ENCODE peak calls at places on chromosomes 1 and 21, in nine cellular contexts. One of them, this sample, is unnamed.

GRCh38 chr1:169692766-169693460 is 18.5 kb downstream of the SELL start:
- DNase-seq in CD8-positive, alpha-beta T cell: no peak
- DNase-seq in lung: no peak
- DNase-seq in WTC11: no peak
- DNase-seq in ovary: no peak
- DNase-seq in HCT116: no peak
- DNase-seq in suprapubic skin: no peak
- DNase-seq in astrocyte of the cerebellum: no peak
- DNase-seq in uterus: no peak
- DNase-seq in this sample: no peak

GRCh38 chr1:44619261-44619900 is 54.9 kb downstream of the TMEM53 start:
- DNase-seq in lung: no peak
- DNase-seq in HCT116: no peak
- DNase-seq in suprapubic skin: no peak
- DNase-seq in astrocyte of the cerebellum: no peak
- DNase-seq in uterus: peak
- DNase-seq in ovary: no peak
- DNase-seq in WTC11: no peak
- DNase-seq in CD8-positive, alpha-beta T cell: no peak
- DNase-seq in this sample: no peak

GRCh38 chr1:95117207-95118018 is at the start of gene TLCD4:
- DNase-seq in astrocyte of the cerebellum: no peak
- DNase-seq in suprapubic skin: peak
- DNase-seq in HCT116: peak
- DNase-seq in uterus: peak
- DNase-seq in CD8-positive, alpha-beta T cell: no peak
- DNase-seq in WTC11: peak
- DNase-seq in lung: peak
- DNase-seq in ovary: peak
- DNase-seq in this sample: peak

GRCh38 chr1:51283977-51284376 is 46.4 kb downstream of the TTC39A start:
- DNase-seq in ovary: no peak
- DNase-seq in lung: no peak
- DNase-seq in uterus: no peak
- DNase-seq in suprapubic skin: no peak
- DNase-seq in CD8-positive, alpha-beta T cell: no peak
- DNase-seq in WTC11: no peak
- DNase-seq in astrocyte of the cerebellum: no peak
- DNase-seq in HCT116: no peak
- DNase-seq in this sample: no peak

GRCh38 chr1:1157426-1157913 is 16.2 kb upstream of the TTLL10 start:
- DNase-seq in WTC11: peak
- DNase-seq in HCT116: peak
- DNase-seq in suprapubic skin: peak
- DNase-seq in astrocyte of the cerebellum: peak
- DNase-seq in lung: peak
- DNase-seq in uterus: peak
- DNase-seq in CD8-positive, alpha-beta T cell: no peak
- DNase-seq in ovary: peak
- DNase-seq in this sample: peak

GRCh38 chr1:183952101-183952500 is 85.4 kb downstream of the COLGALT2 start:
- DNase-seq in uterus: no peak
- DNase-seq in astrocyte of the cerebellum: no peak
- DNase-seq in HCT116: no peak
- DNase-seq in WTC11: no peak
- DNase-seq in suprapubic skin: no peak
- DNase-seq in lung: no peak
- DNase-seq in ovary: no peak
- DNase-seq in CD8-positive, alpha-beta T cell: no peak
- DNase-seq in this sample: no peak

GRCh38 chr1:183416850-183417690 is 1.1 kb downstream of the NMNAT2 start:
- DNase-seq in WTC11: peak
- DNase-seq in suprapubic skin: no peak
- DNase-seq in HCT116: no peak
- DNase-seq in astrocyte of the cerebellum: peak
- DNase-seq in uterus: peak
- DNase-seq in CD8-positive, alpha-beta T cell: no peak
- DNase-seq in lung: peak
- DNase-seq in ovary: peak
- DNase-seq in this sample: peak

GRCh38 chr1:180937624-180938225 is 25.0 kb downstream of the KIAA1614 start:
- DNase-seq in WTC11: no peak
- DNase-seq in lung: no peak
- DNase-seq in CD8-positive, alpha-beta T cell: no peak
- DNase-seq in suprapubic skin: no peak
- DNase-seq in uterus: no peak
- DNase-seq in ovary: no peak
- DNase-seq in HCT116: no peak
- DNase-seq in astrocyte of the cerebellum: no peak
- DNase-seq in this sample: no peak

GRCh38 chr1:79497193-79497773 is 490.8 kb upstream of the ADGRL4 start:
- DNase-seq in ovary: no peak
- DNase-seq in astrocyte of the cerebellum: peak
- DNase-seq in suprapubic skin: no peak
- DNase-seq in uterus: no peak
- DNase-seq in WTC11: peak
- DNase-seq in HCT116: peak
- DNase-seq in CD8-positive, alpha-beta T cell: no peak
- DNase-seq in lung: no peak
- DNase-seq in this sample: peak

GRCh38 chr1:48069662-48070432 is 72.7 kb upstream of the TRABD2B start:
- DNase-seq in suprapubic skin: no peak
- DNase-seq in WTC11: no peak
- DNase-seq in uterus: no peak
- DNase-seq in ovary: no peak
- DNase-seq in astrocyte of the cerebellum: no peak
- DNase-seq in HCT116: no peak
- DNase-seq in lung: no peak
- DNase-seq in CD8-positive, alpha-beta T cell: no peak
- DNase-seq in this sample: no peak

GRCh38 chr1:68197891-68198290 is 34.4 kb downstream of the WLS start:
- DNase-seq in astrocyte of the cerebellum: no peak
- DNase-seq in WTC11: no peak
- DNase-seq in CD8-positive, alpha-beta T cell: no peak
- DNase-seq in lung: no peak
- DNase-seq in suprapubic skin: no peak
- DNase-seq in HCT116: peak
- DNase-seq in uterus: no peak
- DNase-seq in ovary: no peak
- DNase-seq in this sample: no peak

GRCh38 chr21:34517491-34518245 is 5.7 kb upstream of the KCNE1 start:
- DNase-seq in uterus: no peak
- DNase-seq in suprapubic skin: no peak
- DNase-seq in CD8-positive, alpha-beta T cell: no peak
- DNase-seq in astrocyte of the cerebellum: no peak
- DNase-seq in HCT116: no peak
- DNase-seq in lung: no peak
- DNase-seq in WTC11: no peak
- DNase-seq in ovary: no peak
- DNase-seq in this sample: no peak
- TF ChIP-seq CTCF in uterus: no peak
- TF ChIP-seq CTCF in suprapubic skin: no peak
- TF ChIP-seq CTCF in CD8-positive, alpha-beta T cell: no peak
- TF ChIP-seq CTCF in astrocyte of the cerebellum: peak
- TF ChIP-seq CTCF in HCT116: peak
- TF ChIP-seq CTCF in lung: no peak
- TF ChIP-seq CTCF in WTC11: no peak
- TF ChIP-seq CTCF in ovary: no peak
- TF ChIP-seq CTCF in this sample: peak

GRCh38 chr1:194535369-194535768 is 1349.0 kb upstream of the B3GALT2 start:
- DNase-seq in suprapubic skin: no peak
- DNase-seq in HCT116: no peak
- DNase-seq in CD8-positive, alpha-beta T cell: no peak
- DNase-seq in ovary: no peak
- DNase-seq in lung: no peak
- DNase-seq in uterus: no peak
- DNase-seq in astrocyte of the cerebellum: no peak
- DNase-seq in WTC11: peak
- DNase-seq in this sample: no peak

GRCh38 chr1:194538453-194538852 is 1352.0 kb upstream of the B3GALT2 start:
- DNase-seq in HCT116: no peak
- DNase-seq in uterus: no peak
- DNase-seq in lung: no peak
- DNase-seq in suprapubic skin: no peak
- DNase-seq in astrocyte of the cerebellum: no peak
- DNase-seq in CD8-positive, alpha-beta T cell: no peak
- DNase-seq in ovary: no peak
- DNase-seq in WTC11: no peak
- DNase-seq in this sample: no peak

GRCh38 chr1:194534784-194535183 is 1348.4 kb upstream of the B3GALT2 start:
- DNase-seq in HCT116: no peak
- DNase-seq in uterus: no peak
- DNase-seq in CD8-positive, alpha-beta T cell: no peak
- DNase-seq in lung: no peak
- DNase-seq in astrocyte of the cerebellum: no peak
- DNase-seq in ovary: no peak
- DNase-seq in WTC11: no peak
- DNase-seq in suprapubic skin: no peak
- DNase-seq in this sample: no peak

GRCh38 chr1:194537521-194537920 is 1351.1 kb upstream of the B3GALT2 start:
- DNase-seq in WTC11: no peak
- DNase-seq in ovary: no peak
- DNase-seq in suprapubic skin: no peak
- DNase-seq in CD8-positive, alpha-beta T cell: no peak
- DNase-seq in uterus: no peak
- DNase-seq in lung: no peak
- DNase-seq in astrocyte of the cerebellum: no peak
- DNase-seq in HCT116: no peak
- DNase-seq in this sample: no peak

DNA sequence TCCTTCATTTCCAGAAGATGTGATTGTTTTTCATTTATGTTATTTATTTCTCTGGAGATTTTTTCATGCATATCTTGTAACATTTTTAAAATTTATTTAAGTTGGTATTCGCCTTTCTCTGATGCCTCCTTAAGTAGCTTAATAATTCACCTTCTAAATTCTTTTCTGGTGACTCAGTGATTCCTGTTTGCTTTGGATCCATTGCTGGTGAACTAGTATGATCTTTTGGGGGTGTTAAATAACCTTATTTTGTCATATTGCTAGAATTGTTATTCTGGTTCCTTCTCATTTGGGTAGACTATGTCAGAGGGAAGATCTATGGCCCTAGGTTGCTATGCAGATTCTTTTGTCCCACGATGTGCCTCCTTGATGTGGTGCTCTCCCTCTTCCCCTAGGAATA is 1347.2 kb upstream of the B3GALT2 start:
- DNase-seq in ovary: no peak
- DNase-seq in uterus: no peak
- DNase-seq in CD8-positive, alpha-beta T cell: no peak
- DNase-seq in astrocyte of the cerebellum: no peak
- DNase-seq in lung: no peak
- DNase-seq in WTC11: no peak
- DNase-seq in suprapubic skin: no peak
- DNase-seq in HCT116: no peak
- DNase-seq in this sample: no peak
- TF ChIP-seq CTCF in ovary: no peak
- TF ChIP-seq CTCF in uterus: no peak
- TF ChIP-seq CTCF in CD8-positive, alpha-beta T cell: no peak
- TF ChIP-seq CTCF in astrocyte of the cerebellum: no peak
- TF ChIP-seq CTCF in lung: no peak
- TF ChIP-seq CTCF in WTC11: no peak
- TF ChIP-seq CTCF in suprapubic skin: no peak
- TF ChIP-seq CTCF in HCT116: no peak
- TF ChIP-seq CTCF in this sample: no peak

DNA sequence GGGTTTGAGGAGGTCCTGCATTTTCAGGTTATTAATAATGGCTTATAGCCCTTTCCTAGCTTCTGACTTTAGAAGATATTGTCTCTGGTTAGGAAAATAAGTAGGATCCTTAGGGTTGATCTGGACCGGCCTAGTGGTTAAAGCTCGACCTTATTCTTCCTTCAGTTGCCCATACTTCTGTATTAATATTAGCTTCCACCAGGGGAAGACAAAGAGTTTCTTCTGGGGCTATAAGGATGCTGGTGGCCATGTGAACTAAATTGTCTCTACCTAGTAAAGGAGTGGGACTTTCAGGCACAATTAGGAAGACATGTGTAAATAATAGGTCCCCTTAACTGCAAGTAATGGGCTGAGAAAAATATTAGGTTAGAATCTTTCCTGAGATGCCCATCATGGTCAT is 20.6 kb upstream of the FCGR2A start:
- DNase-seq in astrocyte of the cerebellum: no peak
- DNase-seq in suprapubic skin: no peak
- DNase-seq in uterus: no peak
- DNase-seq in lung: no peak
- DNase-seq in ovary: no peak
- DNase-seq in CD8-positive, alpha-beta T cell: no peak
- DNase-seq in WTC11: no peak
- DNase-seq in HCT116: no peak
- DNase-seq in this sample: no peak
- TF ChIP-seq CTCF in astrocyte of the cerebellum: no peak
- TF ChIP-seq CTCF in suprapubic skin: no peak
- TF ChIP-seq CTCF in uterus: no peak
- TF ChIP-seq CTCF in lung: no peak
- TF ChIP-seq CTCF in ovary: no peak
- TF ChIP-seq CTCF in CD8-positive, alpha-beta T cell: peak
- TF ChIP-seq CTCF in WTC11: no peak
- TF ChIP-seq CTCF in HCT116: peak
- TF ChIP-seq CTCF in this sample: peak

GRCh38 chr1:221887091-221887746 is 145.3 kb upstream of the DUSP10 start:
- DNase-seq in ovary: no peak
- DNase-seq in astrocyte of the cerebellum: no peak
- DNase-seq in lung: peak
- DNase-seq in CD8-positive, alpha-beta T cell: no peak
- DNase-seq in WTC11: no peak
- DNase-seq in uterus: peak
- DNase-seq in HCT116: peak
- DNase-seq in suprapubic skin: peak
- DNase-seq in this sample: no peak

GRCh38 chr1:221881805-221882581 is 140.1 kb upstream of the DUSP10 start:
- DNase-seq in astrocyte of the cerebellum: no peak
- DNase-seq in ovary: no peak
- DNase-seq in WTC11: no peak
- DNase-seq in HCT116: no peak
- DNase-seq in uterus: no peak
- DNase-seq in suprapubic skin: no peak
- DNase-seq in lung: no peak
- DNase-seq in CD8-positive, alpha-beta T cell: no peak
- DNase-seq in this sample: no peak

GRCh38 chr1:221887758-221888157 is 145.9 kb upstream of the DUSP10 start:
- DNase-seq in suprapubic skin: no peak
- DNase-seq in uterus: no peak
- DNase-seq in CD8-positive, alpha-beta T cell: no peak
- DNase-seq in HCT116: no peak
- DNase-seq in ovary: no peak
- DNase-seq in lung: no peak
- DNase-seq in astrocyte of the cerebellum: no peak
- DNase-seq in WTC11: no peak
- DNase-seq in this sample: no peak

GRCh38 chr1:221886311-221887090 is 144.6 kb upstream of the DUSP10 start:
- DNase-seq in HCT116: no peak
- DNase-seq in CD8-positive, alpha-beta T cell: no peak
- DNase-seq in lung: no peak
- DNase-seq in ovary: no peak
- DNase-seq in suprapubic skin: no peak
- DNase-seq in astrocyte of the cerebellum: no peak
- DNase-seq in WTC11: no peak
- DNase-seq in uterus: no peak
- DNase-seq in this sample: no peak

GRCh38 chr1:221884821-221885220 is 142.9 kb upstream of the DUSP10 start:
- DNase-seq in uterus: no peak
- DNase-seq in HCT116: no peak
- DNase-seq in lung: no peak
- DNase-seq in suprapubic skin: no peak
- DNase-seq in WTC11: no peak
- DNase-seq in astrocyte of the cerebellum: no peak
- DNase-seq in CD8-positive, alpha-beta T cell: no peak
- DNase-seq in ovary: no peak
- DNase-seq in this sample: no peak
- TF ChIP-seq CTCF in uterus: no peak
- TF ChIP-seq CTCF in HCT116: no peak
- TF ChIP-seq CTCF in lung: no peak
- TF ChIP-seq CTCF in suprapubic skin: no peak
- TF ChIP-seq CTCF in WTC11: no peak
- TF ChIP-seq CTCF in astrocyte of the cerebellum: no peak
- TF ChIP-seq CTCF in CD8-positive, alpha-beta T cell: no peak
- TF ChIP-seq CTCF in ovary: no peak
- TF ChIP-seq CTCF in this sample: no peak

This sample was measured in GM10248.